ENCODE peak calls at places on chromosome 1, in ten cellular contexts. A, P, X, E, W, T, N, O, D and L are unnamed samples.

GRCh38 chr1:5370321-5370720 is 621.9 kb downstream of the NPHP4 start:
- DNase-seq in A (no peak), P (no peak), X (no peak), E (no peak), W (no peak), T (no peak), N (no peak), O (no peak), D (no peak), L (no peak)

GRCh38 chr1:54199151-54199764 is 572 bp downstream of the CYB5RL start:
- DNase-seq in A (no peak), P (peak), X (no peak), E (peak), W (no peak), T (no peak), N (no peak), O (peak), D (no peak), L (no peak)

GRCh38 chr1:97451944-97452343 is 468.9 kb downstream of the DPYD start:
- DNase-seq in A (no peak), P (no peak), X (no peak), E (no peak), W (no peak), T (no peak), N (no peak), O (no peak), D (no peak), L (no peak)

GRCh38 chr1:95042286-95042685 is 30.5 kb downstream of the ALG14 start:
- DNase-seq in A (no peak), P (peak), X (no peak), E (no peak), W (no peak), T (no peak), N (no peak), O (no peak), D (peak), L (peak)

GRCh38 chr1:227486559-227486958 is 76.8 kb upstream of the ZNF678 start:
- DNase-seq in A (no peak), P (no peak), X (no peak), E (peak), W (no peak), T (no peak), N (no peak), O (no peak), D (no peak), L (no peak)

GRCh38 chr1:227788279-227789041 is 27.0 kb upstream of the PRSS38 start:
- DNase-seq in A (peak), P (no peak), X (no peak), E (no peak), W (no peak), T (peak), N (peak), O (peak), D (peak), L (no peak)

GRCh38 chr1:58964880-58965279 is 181.0 kb upstream of the JUN start:
- DNase-seq in A (no peak), P (peak), X (no peak), E (no peak), W (no peak), T (no peak), N (no peak), O (no peak), D (no peak), L (no peak)

GRCh38 chr1:203636306-203636705 is 9.7 kb downstream of the ATP2B4 start:
- DNase-seq in A (no peak), P (peak), X (no peak), E (no peak), W (no peak), T (no peak), N (no peak), O (no peak), D (no peak), L (no peak)

GRCh38 chr1:223887724-223888428 is 42.1 kb upstream of the TP53BP2 start:
- DNase-seq in A (no peak), P (peak), X (no peak), E (peak), W (no peak), T (no peak), N (no peak), O (no peak), D (peak), L (no peak)

GRCh38 chr1:228500143-228500736 is 13.1 kb downstream of the RNF187 start:
- DNase-seq in A (no peak), P (no peak), X (no peak), E (peak), W (no peak), T (no peak), N (no peak), O (no peak), D (no peak), L (no peak)

GRCh38 chr1:13651279-13651678 is 48.7 kb upstream of the PRDM2 start:
- DNase-seq in A (no peak), P (peak), X (no peak), E (no peak), W (no peak), T (no peak), N (no peak), O (no peak), D (no peak), L (no peak)

GRCh38 chr1:15218287-15219279 is 28.4 kb upstream of the FHAD1 start:
- DNase-seq in A (no peak), P (peak), X (no peak), E (peak), W (no peak), T (no peak), N (no peak), O (no peak), D (no peak), L (no peak)

GRCh38 chr1:229378586-229379442 is 36.0 kb upstream of the CCSAP start:
- DNase-seq in A (no peak), P (no peak), X (no peak), E (no peak), W (no peak), T (peak), N (no peak), O (no peak), D (peak), L (no peak)

GRCh38 chr1:200306954-200307754 is 102.7 kb downstream of the ZNF281 start:
- DNase-seq in A (no peak), P (peak), X (no peak), E (peak), W (no peak), T (peak), N (no peak), O (peak), D (peak), L (peak)

GRCh38 chr1:186775881-186776560 is 52.7 kb upstream of the PLA2G4A start:
- DNase-seq in A (no peak), P (no peak), X (no peak), E (no peak), W (no peak), T (no peak), N (no peak), O (no peak), D (no peak), L (no peak)

GRCh38 chr1:26289158-26290059 is 9.5 kb downstream of the SH3BGRL3 start:
- DNase-seq in A (no peak), P (no peak), X (no peak), E (peak), W (no peak), T (no peak), N (no peak), O (no peak), D (no peak), L (no peak)

GRCh38 chr1:153628638-153629342 is 556 bp downstream of the S100A1 start:
- DNase-seq in A (no peak), P (no peak), X (no peak), E (no peak), W (no peak), T (no peak), N (no peak), O (no peak), D (no peak), L (no peak)

GRCh38 chr1:196196486-196196885 is 411.8 kb downstream of the KCNT2 start:
- DNase-seq in A (no peak), P (no peak), X (no peak), E (no peak), W (no peak), T (no peak), N (no peak), O (no peak), D (no peak), L (no peak)

GRCh38 chr1:227785812-227786608 is 29.5 kb upstream of the PRSS38 start:
- DNase-seq in A (no peak), P (no peak), X (no peak), E (no peak), W (peak), T (no peak), N (no peak), O (no peak), D (no peak), L (no peak)

GRCh38 chr1:91884459-91885290 is 1.3 kb downstream of the TGFBR3 start:
- DNase-seq in A (peak), P (peak), X (no peak), E (peak), W (no peak), T (no peak), N (no peak), O (no peak), D (peak), L (peak)

GRCh38 chr1:1782399-1783221 is 4.3 kb upstream of the NADK start:
- DNase-seq in A (no peak), P (peak), X (no peak), E (peak), W (peak), T (no peak), N (no peak), O (peak), D (peak), L (no peak)

GRCh38 chr1:82273816-82274215 is 473.1 kb downstream of the ADGRL2 start:
- DNase-seq in A (no peak), P (no peak), X (no peak), E (no peak), W (no peak), T (no peak), N (no peak), O (no peak), D (no peak), L (peak)

GRCh38 chr1:155975375-155976061 is 2.8 kb downstream of the ARHGEF2 start:
- DNase-seq in A (no peak), P (no peak), X (no peak), E (no peak), W (no peak), T (no peak), N (no peak), O (no peak), D (peak), L (no peak)

GRCh38 chr1:86640161-86640560 is 64.2 kb upstream of the SH3GLB1 start:
- DNase-seq in A (no peak), P (peak), X (no peak), E (no peak), W (no peak), T (no peak), N (no peak), O (no peak), D (no peak), L (no peak)

GRCh38 chr1:84698151-84698651 is 7.9 kb upstream of the SSX2IP start:
- DNase-seq in A (no peak), P (peak), X (no peak), E (no peak), W (no peak), T (no peak), N (no peak), O (no peak), D (no peak), L (no peak)

GRCh38 chr1:218584418-218585155 is 239.5 kb downstream of the TGFB2 start:
- DNase-seq in A (no peak), P (peak), X (no peak), E (no peak), W (no peak), T (no peak), N (no peak), O (no peak), D (no peak), L (peak)

GRCh38 chr1:24222778-24223177 is 35.7 kb upstream of the IFNLR1 start:
- DNase-seq in A (no peak), P (no peak), X (no peak), E (no peak), W (no peak), T (no peak), N (no peak), O (no peak), D (no peak), L (no peak)

GRCh38 chr1:234886081-234886874 is 242.4 kb downstream of the TOMM20 start:
- DNase-seq in A (no peak), P (peak), X (no peak), E (no peak), W (no peak), T (no peak), N (no peak), O (no peak), D (no peak), L (no peak)

GRCh38 chr1:202807926-202808757 is at the start of gene KDM5B:
- DNase-seq in A (peak), P (peak), X (no peak), E (peak), W (peak), T (peak), N (no peak), O (peak), D (peak), L (peak)

GRCh38 chr1:180288232-180288818 is 58.3 kb downstream of the LHX4 start:
- DNase-seq in A (peak), P (no peak), X (no peak), E (no peak), W (no peak), T (no peak), N (no peak), O (no peak), D (no peak), L (no peak)

GRCh38 chr1:178220094-178220493 is 126.2 kb downstream of the RASAL2 start:
- DNase-seq in A (no peak), P (no peak), X (no peak), E (no peak), W (no peak), T (no peak), N (no peak), O (no peak), D (no peak), L (no peak)

GRCh38 chr1:231460614-231461013 is 38.5 kb upstream of the EGLN1 start:
- DNase-seq in A (no peak), P (no peak), X (peak), E (peak), W (peak), T (no peak), N (no peak), O (no peak), D (no peak), L (no peak)